ENCODE peak calls at places on chromosomes 3 and 15, in eight cellular contexts. One of them, this sample, is unnamed.
A peak's percentile ranks its signal among the peaks of the same experiment; 100 is the strongest.

GRCh38 chr15:62909257-62909656 is 133.3 kb upstream of the TPM1 start:
- DNase-seq in Panc1: no peak
- DNase-seq in AG10803: no peak
- DNase-seq in astrocyte of the spinal cord: no peak
- DNase-seq in mucosa of descending colon: no peak
- DNase-seq in HS-5: no peak
- DNase-seq in occipital lobe: no peak
- DNase-seq in stimulated activated CD4-positive, alpha-beta T cell treated with anti-CD3 and anti-CD28 coated beads, Interleukin-12 subunit alpha, Interleukin-12 subunit beta, amount 100 ng/mL, for 4 hours: no peak
- DNase-seq in this sample: no peak

GRCh38 chr3:151816091-151816604 is 2.2 kb downstream of the AADAC start:
- DNase-seq in stimulated activated CD4-positive, alpha-beta T cell treated with anti-CD3 and anti-CD28 coated beads, Interleukin-12 subunit alpha, Interleukin-12 subunit beta, amount 100 ng/mL, for 4 hours: no peak
- DNase-seq in AG10803: peak; percentile 42
- DNase-seq in occipital lobe: peak; percentile 3
- DNase-seq in mucosa of descending colon: no peak
- DNase-seq in Panc1: no peak
- DNase-seq in HS-5: peak; percentile 37
- DNase-seq in astrocyte of the spinal cord: peak; percentile 57
- DNase-seq in this sample: no peak

GRCh38 chr15:40065166-40065565 is 26.2 kb upstream of the SRP14 start:
- DNase-seq in stimulated activated CD4-positive, alpha-beta T cell treated with anti-CD3 and anti-CD28 coated beads, Interleukin-12 subunit alpha, Interleukin-12 subunit beta, amount 100 ng/mL, for 4 hours: no peak
- DNase-seq in occipital lobe: no peak
- DNase-seq in AG10803: no peak
- DNase-seq in astrocyte of the spinal cord: no peak
- DNase-seq in HS-5: no peak
- DNase-seq in mucosa of descending colon: no peak
- DNase-seq in Panc1: no peak
- DNase-seq in this sample: no peak

GRCh38 chr15:43276563-43277200 is 10.0 kb upstream of the TGM5 start:
- DNase-seq in AG10803: no peak
- DNase-seq in Panc1: no peak
- DNase-seq in HS-5: no peak
- DNase-seq in occipital lobe: no peak
- DNase-seq in mucosa of descending colon: no peak
- DNase-seq in stimulated activated CD4-positive, alpha-beta T cell treated with anti-CD3 and anti-CD28 coated beads, Interleukin-12 subunit alpha, Interleukin-12 subunit beta, amount 100 ng/mL, for 4 hours: no peak
- DNase-seq in astrocyte of the spinal cord: no peak
- DNase-seq in this sample: no peak

GRCh38 chr3:143507735-143508580 is 340.3 kb downstream of the SLC9A9 start:
- DNase-seq in occipital lobe: no peak
- DNase-seq in mucosa of descending colon: no peak
- DNase-seq in AG10803: peak; percentile 78
- DNase-seq in stimulated activated CD4-positive, alpha-beta T cell treated with anti-CD3 and anti-CD28 coated beads, Interleukin-12 subunit alpha, Interleukin-12 subunit beta, amount 100 ng/mL, for 4 hours: no peak
- DNase-seq in Panc1: no peak
- DNase-seq in astrocyte of the spinal cord: peak; percentile 84
- DNase-seq in HS-5: peak; percentile 69
- DNase-seq in this sample: no peak

GRCh38 chr3:177197041-177197933 is at the start of gene TBL1XR1:
- DNase-seq in mucosa of descending colon: peak; percentile 94
- DNase-seq in AG10803: peak; percentile 93
- DNase-seq in stimulated activated CD4-positive, alpha-beta T cell treated with anti-CD3 and anti-CD28 coated beads, Interleukin-12 subunit alpha, Interleukin-12 subunit beta, amount 100 ng/mL, for 4 hours: peak; percentile 72
- DNase-seq in Panc1: peak; percentile 48
- DNase-seq in HS-5: no peak
- DNase-seq in occipital lobe: peak; percentile 85
- DNase-seq in astrocyte of the spinal cord: peak; percentile 97
- DNase-seq in this sample: peak; percentile 84

GRCh38 chr3:160395297-160395696 is 3.7 kb downstream of the IFT80 start:
- DNase-seq in HS-5: peak; percentile 64
- DNase-seq in AG10803: peak; percentile 88
- DNase-seq in occipital lobe: no peak
- DNase-seq in Panc1: no peak
- DNase-seq in stimulated activated CD4-positive, alpha-beta T cell treated with anti-CD3 and anti-CD28 coated beads, Interleukin-12 subunit alpha, Interleukin-12 subunit beta, amount 100 ng/mL, for 4 hours: no peak
- DNase-seq in astrocyte of the spinal cord: peak; percentile 80
- DNase-seq in mucosa of descending colon: no peak
- DNase-seq in this sample: no peak

GRCh38 chr3:45064512-45065372 is 38.6 kb downstream of the CLEC3B start:
- DNase-seq in astrocyte of the spinal cord: peak; percentile 66
- DNase-seq in mucosa of descending colon: no peak
- DNase-seq in AG10803: peak; percentile 74
- DNase-seq in HS-5: peak; percentile 91
- DNase-seq in stimulated activated CD4-positive, alpha-beta T cell treated with anti-CD3 and anti-CD28 coated beads, Interleukin-12 subunit alpha, Interleukin-12 subunit beta, amount 100 ng/mL, for 4 hours: peak; percentile 58
- DNase-seq in Panc1: no peak
- DNase-seq in occipital lobe: no peak
- DNase-seq in this sample: no peak

GRCh38 chr3:183560607-183561006 is 5.1 kb upstream of the KLHL6 start:
- DNase-seq in stimulated activated CD4-positive, alpha-beta T cell treated with anti-CD3 and anti-CD28 coated beads, Interleukin-12 subunit alpha, Interleukin-12 subunit beta, amount 100 ng/mL, for 4 hours: no peak
- DNase-seq in Panc1: no peak
- DNase-seq in HS-5: no peak
- DNase-seq in occipital lobe: no peak
- DNase-seq in astrocyte of the spinal cord: no peak
- DNase-seq in AG10803: no peak
- DNase-seq in mucosa of descending colon: no peak
- DNase-seq in this sample: no peak

GRCh38 chr3:45021524-45021923 is 4.6 kb upstream of the CLEC3B start:
- DNase-seq in occipital lobe: no peak
- DNase-seq in HS-5: no peak
- DNase-seq in AG10803: no peak
- DNase-seq in stimulated activated CD4-positive, alpha-beta T cell treated with anti-CD3 and anti-CD28 coated beads, Interleukin-12 subunit alpha, Interleukin-12 subunit beta, amount 100 ng/mL, for 4 hours: no peak
- DNase-seq in Panc1: no peak
- DNase-seq in astrocyte of the spinal cord: no peak
- DNase-seq in mucosa of descending colon: no peak
- DNase-seq in this sample: no peak

GRCh38 chr15:20294651-20295237 is 246.9 kb downstream of the GOLGA6L6 start:
- DNase-seq in Panc1: no peak
- DNase-seq in occipital lobe: no peak
- DNase-seq in AG10803: no peak
- DNase-seq in HS-5: no peak
- DNase-seq in mucosa of descending colon: no peak
- DNase-seq in astrocyte of the spinal cord: no peak
- DNase-seq in stimulated activated CD4-positive, alpha-beta T cell treated with anti-CD3 and anti-CD28 coated beads, Interleukin-12 subunit alpha, Interleukin-12 subunit beta, amount 100 ng/mL, for 4 hours: no peak
- DNase-seq in this sample: no peak

GRCh38 chr3:8416965-8417364 is 84.7 kb upstream of the LMCD1 start:
- DNase-seq in HS-5: no peak
- DNase-seq in astrocyte of the spinal cord: peak; percentile 20
- DNase-seq in AG10803: peak; percentile 12
- DNase-seq in mucosa of descending colon: peak; percentile 76
- DNase-seq in Panc1: no peak
- DNase-seq in stimulated activated CD4-positive, alpha-beta T cell treated with anti-CD3 and anti-CD28 coated beads, Interleukin-12 subunit alpha, Interleukin-12 subunit beta, amount 100 ng/mL, for 4 hours: no peak
- DNase-seq in occipital lobe: no peak
- DNase-seq in this sample: peak; percentile 9

GRCh38 chr15:97858278-97858677 is 102.2 kb upstream of the ARRDC4 start:
- DNase-seq in AG10803: no peak
- DNase-seq in occipital lobe: peak; percentile 2
- DNase-seq in HS-5: no peak
- DNase-seq in Panc1: no peak
- DNase-seq in astrocyte of the spinal cord: no peak
- DNase-seq in mucosa of descending colon: no peak
- DNase-seq in stimulated activated CD4-positive, alpha-beta T cell treated with anti-CD3 and anti-CD28 coated beads, Interleukin-12 subunit alpha, Interleukin-12 subunit beta, amount 100 ng/mL, for 4 hours: no peak
- DNase-seq in this sample: no peak

GRCh38 chr15:38504680-38505467 is 50.9 kb downstream of the FAM98B start:
- DNase-seq in occipital lobe: no peak
- DNase-seq in mucosa of descending colon: no peak
- DNase-seq in stimulated activated CD4-positive, alpha-beta T cell treated with anti-CD3 and anti-CD28 coated beads, Interleukin-12 subunit alpha, Interleukin-12 subunit beta, amount 100 ng/mL, for 4 hours: no peak
- DNase-seq in astrocyte of the spinal cord: peak; percentile 16
- DNase-seq in Panc1: no peak
- DNase-seq in AG10803: no peak
- DNase-seq in HS-5: no peak
- DNase-seq in this sample: no peak

GRCh38 chr3:122092460-122093165 is 37.5 kb downstream of the CD86 start:
- DNase-seq in AG10803: peak; percentile 28
- DNase-seq in HS-5: no peak
- DNase-seq in mucosa of descending colon: peak; percentile 42
- DNase-seq in astrocyte of the spinal cord: peak; percentile 0
- DNase-seq in occipital lobe: no peak
- DNase-seq in Panc1: no peak
- DNase-seq in stimulated activated CD4-positive, alpha-beta T cell treated with anti-CD3 and anti-CD28 coated beads, Interleukin-12 subunit alpha, Interleukin-12 subunit beta, amount 100 ng/mL, for 4 hours: peak; percentile 29
- DNase-seq in this sample: no peak

GRCh38 chr3:141482250-141482937 is 4.4 kb upstream of the RASA2 start:
- DNase-seq in Panc1: no peak
- DNase-seq in HS-5: peak; percentile 92
- DNase-seq in astrocyte of the spinal cord: peak; percentile 68
- DNase-seq in AG10803: peak; percentile 94
- DNase-seq in occipital lobe: no peak
- DNase-seq in mucosa of descending colon: no peak
- DNase-seq in stimulated activated CD4-positive, alpha-beta T cell treated with anti-CD3 and anti-CD28 coated beads, Interleukin-12 subunit alpha, Interleukin-12 subunit beta, amount 100 ng/mL, for 4 hours: no peak
- DNase-seq in this sample: no peak

GRCh38 chr3:131218196-131218595 is 163.4 kb upstream of the NUDT16 start:
- DNase-seq in AG10803: peak; percentile 21
- DNase-seq in occipital lobe: no peak
- DNase-seq in stimulated activated CD4-positive, alpha-beta T cell treated with anti-CD3 and anti-CD28 coated beads, Interleukin-12 subunit alpha, Interleukin-12 subunit beta, amount 100 ng/mL, for 4 hours: no peak
- DNase-seq in astrocyte of the spinal cord: peak; percentile 97
- DNase-seq in Panc1: no peak
- DNase-seq in mucosa of descending colon: no peak
- DNase-seq in HS-5: no peak
- DNase-seq in this sample: no peak

GRCh38 chr3:25663324-25664065 is 1.2 kb downstream of the TOP2B start:
- DNase-seq in AG10803: peak; percentile 21
- DNase-seq in mucosa of descending colon: no peak
- DNase-seq in stimulated activated CD4-positive, alpha-beta T cell treated with anti-CD3 and anti-CD28 coated beads, Interleukin-12 subunit alpha, Interleukin-12 subunit beta, amount 100 ng/mL, for 4 hours: no peak
- DNase-seq in HS-5: no peak
- DNase-seq in astrocyte of the spinal cord: peak; percentile 44
- DNase-seq in occipital lobe: no peak
- DNase-seq in Panc1: no peak
- DNase-seq in this sample: no peak

This sample was measured in neural crest cell.